ENCODE peak calls at places on chromosomes 13 and 19, in five cellular contexts. Q, R, E, A and G are unnamed samples.

GRCh38 chr19:50432221-50432626 is 468 bp upstream of the MYBPC2 start:
- DNase-seq in E (no peak), Q (no peak), A (no peak), R (no peak), G (no peak)

GRCh38 chr13:62910541-62910940 is 1494.9 kb upstream of the PCDH20 start:
- DNase-seq in R (no peak), A (no peak), Q (no peak), E (no peak), G (no peak)

GRCh38 chr19:34274827-34275625 is 20.7 kb downstream of the GARRE1 start:
- DNase-seq in R (peak), A (no peak), Q (peak), E (no peak), G (peak)

GRCh38 chr13:44300895-44301638 is 72.6 kb upstream of the SERP2 start:
- DNase-seq in R (peak), A (no peak), Q (peak), E (no peak), G (peak)

GRCh38 chr19:33217881-33218280 is 7.8 kb downstream of the SLC7A10 start:
- DNase-seq in Q (no peak), R (no peak), E (no peak), A (no peak), G (no peak)

GRCh38 chr13:41652735-41653361 is 195.5 kb downstream of the RGCC start:
- DNase-seq in E (peak), R (peak), A (no peak), Q (no peak), G (peak)

GRCh38 chr19:40217921-40218890 is at the start of gene TTC9B:
- DNase-seq in A (no peak), E (no peak), R (no peak), Q (no peak), G (no peak)

GRCh38 chr19:38812841-38813320 is at the start of gene LGALS4:
- DNase-seq in Q (no peak), R (no peak), A (no peak), E (no peak), G (no peak)

GRCh38 chr19:22935151-22935550 is 67.8 kb downstream of the ZNF728 start:
- DNase-seq in A (no peak), E (no peak), R (no peak), Q (no peak), G (no peak)

GRCh38 chr13:101127741-101128353 is 288.5 kb downstream of the NALCN start:
- DNase-seq in A (no peak), E (no peak), Q (no peak), R (peak), G (peak)

GRCh38 chr13:101915755-101916107 is 463.3 kb downstream of the ITGBL1 start:
- DNase-seq in E (no peak), R (no peak), A (no peak), Q (no peak), G (no peak)

GRCh38 chr19:13154911-13155471 is 4.8 kb downstream of the IER2 start:
- DNase-seq in R (peak), E (peak), Q (no peak), A (peak), G (peak)